ENCODE peak calls at places on chromosomes 13 and 19, in seven cellular contexts. One of them, this sample, is unnamed.
A peak's percentile ranks its signal among the peaks of the same experiment; 100 is the strongest.

GRCh38 chr19:51681286-51681956 is 11.7 kb upstream of the SPACA6 start:
- DNase-seq in psoas muscle: no peak
- DNase-seq in progenitor cell of endocrine pancreas: no peak
- DNase-seq in fibroblast of lung: peak; percentile 45
- DNase-seq in neural crest cell: no peak
- DNase-seq in uterus: no peak
- DNase-seq in Panc1: no peak
- DNase-seq in this sample: no peak

GRCh38 chr13:30737511-30738342 is 2.4 kb downstream of the ALOX5AP start:
- DNase-seq in neural crest cell: no peak
- DNase-seq in Panc1: no peak
- DNase-seq in uterus: no peak
- DNase-seq in fibroblast of lung: no peak
- DNase-seq in progenitor cell of endocrine pancreas: no peak
- DNase-seq in psoas muscle: no peak
- DNase-seq in this sample: no peak

GRCh38 chr13:113653264-113654174 is 4.5 kb downstream of the ATP4B start:
- DNase-seq in fibroblast of lung: no peak
- DNase-seq in neural crest cell: no peak
- DNase-seq in uterus: no peak
- DNase-seq in Panc1: no peak
- DNase-seq in progenitor cell of endocrine pancreas: no peak
- DNase-seq in psoas muscle: no peak
- DNase-seq in this sample: no peak

GRCh38 chr13:71865858-71866172 is 1.2 kb downstream of the DACH1 start:
- DNase-seq in neural crest cell: no peak
- DNase-seq in uterus: peak; percentile 14
- DNase-seq in fibroblast of lung: peak; percentile 23
- DNase-seq in progenitor cell of endocrine pancreas: peak; percentile 14
- DNase-seq in psoas muscle: no peak
- DNase-seq in Panc1: no peak
- DNase-seq in this sample: peak; percentile 24

GRCh38 chr13:40340368-40341085 is 325.9 kb downstream of the FOXO1 start:
- DNase-seq in uterus: no peak
- DNase-seq in progenitor cell of endocrine pancreas: no peak
- DNase-seq in neural crest cell: no peak
- DNase-seq in fibroblast of lung: no peak
- DNase-seq in psoas muscle: no peak
- DNase-seq in Panc1: no peak
- DNase-seq in this sample: no peak

GRCh38 chr13:91546865-91547264 is 148.4 kb downstream of the GPC5 start:
- DNase-seq in neural crest cell: no peak
- DNase-seq in progenitor cell of endocrine pancreas: no peak
- DNase-seq in fibroblast of lung: peak; percentile 34
- DNase-seq in psoas muscle: no peak
- DNase-seq in uterus: no peak
- DNase-seq in Panc1: no peak
- DNase-seq in this sample: no peak

GRCh38 chr13:113005076-113005865 is 36.3 kb downstream of the MCF2L start:
- DNase-seq in progenitor cell of endocrine pancreas: no peak
- DNase-seq in Panc1: no peak
- DNase-seq in fibroblast of lung: no peak
- DNase-seq in psoas muscle: no peak
- DNase-seq in neural crest cell: no peak
- DNase-seq in uterus: no peak
- DNase-seq in this sample: no peak

GRCh38 chr13:78606471-78607408 is 3.4 kb upstream of the POU4F1 start:
- DNase-seq in Panc1: no peak
- DNase-seq in neural crest cell: no peak
- DNase-seq in progenitor cell of endocrine pancreas: no peak
- DNase-seq in uterus: no peak
- DNase-seq in psoas muscle: no peak
- DNase-seq in fibroblast of lung: no peak
- DNase-seq in this sample: no peak

GRCh38 chr19:58033741-58034475 is at the start of gene ZSCAN1:
- DNase-seq in neural crest cell: peak; percentile 73
- DNase-seq in psoas muscle: peak; percentile 77
- DNase-seq in Panc1: no peak
- DNase-seq in progenitor cell of endocrine pancreas: peak; percentile 83
- DNase-seq in uterus: peak; percentile 72
- DNase-seq in fibroblast of lung: peak; percentile 86
- DNase-seq in this sample: peak; percentile 9

GRCh38 chr13:102825921-102826706 is 19.7 kb upstream of the ERCC5 start:
- DNase-seq in psoas muscle: no peak
- DNase-seq in progenitor cell of endocrine pancreas: no peak
- DNase-seq in fibroblast of lung: peak; percentile 90
- DNase-seq in neural crest cell: no peak
- DNase-seq in Panc1: no peak
- DNase-seq in uterus: no peak
- DNase-seq in this sample: no peak

GRCh38 chr19:42816901-42817300 is 51.4 kb upstream of the PSG8 start:
- DNase-seq in progenitor cell of endocrine pancreas: no peak
- DNase-seq in uterus: no peak
- DNase-seq in neural crest cell: no peak
- DNase-seq in Panc1: no peak
- DNase-seq in fibroblast of lung: no peak
- DNase-seq in psoas muscle: no peak
- DNase-seq in this sample: no peak

GRCh38 chr13:73717632-73718031 is 416.6 kb downstream of the KLF12 start:
- DNase-seq in fibroblast of lung: peak; percentile 39
- DNase-seq in psoas muscle: no peak
- DNase-seq in neural crest cell: no peak
- DNase-seq in progenitor cell of endocrine pancreas: no peak
- DNase-seq in Panc1: no peak
- DNase-seq in uterus: no peak
- DNase-seq in this sample: no peak

GRCh38 chr13:21501709-21502108 is 42.6 kb upstream of the ZDHHC20 start:
- DNase-seq in uterus: no peak
- DNase-seq in fibroblast of lung: no peak
- DNase-seq in Panc1: no peak
- DNase-seq in progenitor cell of endocrine pancreas: no peak
- DNase-seq in neural crest cell: no peak
- DNase-seq in psoas muscle: no peak
- DNase-seq in this sample: no peak

GRCh38 chr19:49213791-49214190 is 56.2 kb downstream of the TRPM4 start:
- DNase-seq in psoas muscle: no peak
- DNase-seq in uterus: no peak
- DNase-seq in fibroblast of lung: no peak
- DNase-seq in progenitor cell of endocrine pancreas: no peak
- DNase-seq in Panc1: no peak
- DNase-seq in neural crest cell: no peak
- DNase-seq in this sample: no peak
- TF ChIP-seq CTCF in psoas muscle: no peak
- TF ChIP-seq CTCF in uterus: no peak
- TF ChIP-seq CTCF in fibroblast of lung: no peak
- TF ChIP-seq CTCF in progenitor cell of endocrine pancreas: no peak
- TF ChIP-seq CTCF in Panc1: no peak
- TF ChIP-seq CTCF in neural crest cell: peak; percentile 27
- TF ChIP-seq CTCF in this sample: no peak

DNA sequence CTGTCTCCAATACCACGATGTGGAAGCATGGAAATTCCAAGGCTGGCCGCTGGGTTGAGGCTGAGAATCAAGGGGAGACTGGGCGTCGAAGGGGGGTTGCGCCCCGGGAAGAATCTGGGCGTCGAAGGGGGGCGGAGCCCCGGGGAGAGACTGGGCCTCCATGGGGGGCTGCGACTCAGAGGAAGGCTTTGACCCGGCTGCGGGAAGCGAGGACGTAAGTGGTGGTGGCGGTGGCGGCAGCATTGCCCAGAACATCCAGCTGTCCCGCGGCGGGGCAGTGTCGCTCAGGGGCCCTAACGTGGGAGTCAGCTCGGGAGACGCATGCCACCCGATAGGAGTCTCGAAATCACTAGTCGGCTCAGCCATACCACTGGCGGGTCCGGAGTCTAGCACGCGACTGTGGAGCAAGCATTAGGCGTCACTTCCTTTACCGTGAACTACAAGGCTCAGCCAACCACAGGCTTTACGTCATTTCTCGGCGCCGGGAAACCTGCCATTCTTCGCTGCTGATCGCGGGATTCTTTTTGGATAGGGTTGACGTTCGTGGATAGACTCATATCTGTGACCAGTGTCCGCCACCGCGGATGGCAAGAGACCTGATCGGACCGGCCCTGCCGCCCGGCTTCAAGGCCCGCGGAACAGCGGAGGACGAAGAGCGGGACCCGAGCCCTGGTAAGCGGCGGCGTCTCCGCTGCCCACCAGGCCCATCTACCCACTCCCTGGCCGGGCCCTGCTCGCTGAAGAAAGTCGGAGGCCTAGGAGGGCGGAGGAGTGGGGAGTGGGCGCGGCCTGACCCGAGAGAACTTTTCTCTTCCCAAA is at the start of the genes GPALPP1 and NUFIP1:
- DNase-seq in fibroblast of lung: peak; percentile 95
- DNase-seq in psoas muscle: peak; percentile 94
- DNase-seq in Panc1: peak; percentile 35
- DNase-seq in uterus: peak; percentile 91
- DNase-seq in neural crest cell: peak; percentile 89
- DNase-seq in progenitor cell of endocrine pancreas: peak; percentile 76
- DNase-seq in this sample: peak; percentile 88
- TF ChIP-seq CTCF in fibroblast of lung: no peak
- TF ChIP-seq CTCF in psoas muscle: peak; percentile 15
- TF ChIP-seq CTCF in Panc1: no peak
- TF ChIP-seq CTCF in uterus: no peak
- TF ChIP-seq CTCF in neural crest cell: peak; percentile 20
- TF ChIP-seq CTCF in progenitor cell of endocrine pancreas: no peak
- TF ChIP-seq CTCF in this sample: no peak

DNA sequence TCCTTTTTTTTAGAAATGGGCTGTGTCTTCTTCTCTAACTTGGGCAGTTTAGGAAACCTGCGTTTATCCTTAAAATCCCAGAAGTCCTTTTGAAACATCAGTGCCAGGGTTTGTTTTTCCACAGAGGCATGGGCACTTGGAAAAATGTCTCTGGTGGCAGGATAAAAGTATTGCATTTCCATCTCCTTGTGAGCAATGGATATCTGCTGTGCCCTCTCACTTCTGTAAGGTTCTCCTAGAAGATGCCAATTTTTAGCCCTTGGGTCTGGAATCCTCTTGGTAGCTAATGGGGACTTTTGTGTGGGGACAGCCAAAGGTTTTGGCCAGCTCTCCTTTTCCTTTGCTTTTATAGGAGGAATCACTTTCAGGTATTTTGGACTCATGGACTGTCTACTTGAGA is 21.0 kb downstream of the WDR87 start:
- DNase-seq in neural crest cell: no peak
- DNase-seq in fibroblast of lung: no peak
- DNase-seq in progenitor cell of endocrine pancreas: no peak
- DNase-seq in psoas muscle: no peak
- DNase-seq in Panc1: no peak
- DNase-seq in uterus: no peak
- DNase-seq in this sample: no peak
- TF ChIP-seq CTCF in neural crest cell: no peak
- TF ChIP-seq CTCF in fibroblast of lung: no peak
- TF ChIP-seq CTCF in progenitor cell of endocrine pancreas: peak; percentile 11
- TF ChIP-seq CTCF in psoas muscle: no peak
- TF ChIP-seq CTCF in Panc1: no peak
- TF ChIP-seq CTCF in uterus: no peak
- TF ChIP-seq CTCF in this sample: no peak

GRCh38 chr19:46721269-46722003 is 4.5 kb upstream of the PRKD2 start:
- DNase-seq in uterus: no peak
- DNase-seq in fibroblast of lung: no peak
- DNase-seq in psoas muscle: no peak
- DNase-seq in progenitor cell of endocrine pancreas: no peak
- DNase-seq in Panc1: no peak
- DNase-seq in neural crest cell: no peak
- DNase-seq in this sample: peak; percentile 60
- TF ChIP-seq CTCF in uterus: no peak
- TF ChIP-seq CTCF in fibroblast of lung: no peak
- TF ChIP-seq CTCF in psoas muscle: no peak
- TF ChIP-seq CTCF in progenitor cell of endocrine pancreas: peak; percentile 30
- TF ChIP-seq CTCF in Panc1: no peak
- TF ChIP-seq CTCF in neural crest cell: peak; percentile 29
- TF ChIP-seq CTCF in this sample: peak; percentile 29

GRCh38 chr13:34347784-34348573 is 530.0 kb downstream of the RFC3 start:
- DNase-seq in Panc1: no peak
- DNase-seq in neural crest cell: no peak
- DNase-seq in uterus: no peak
- DNase-seq in fibroblast of lung: no peak
- DNase-seq in psoas muscle: no peak
- DNase-seq in progenitor cell of endocrine pancreas: no peak
- DNase-seq in this sample: no peak
- TF ChIP-seq CTCF in Panc1: no peak
- TF ChIP-seq CTCF in neural crest cell: no peak
- TF ChIP-seq CTCF in uterus: no peak
- TF ChIP-seq CTCF in fibroblast of lung: no peak
- TF ChIP-seq CTCF in psoas muscle: no peak
- TF ChIP-seq CTCF in progenitor cell of endocrine pancreas: no peak
- TF ChIP-seq CTCF in this sample: no peak

GRCh38 chr13:84460989-84461388 is 578.7 kb upstream of the SLITRK1 start:
- DNase-seq in fibroblast of lung: no peak
- DNase-seq in uterus: no peak
- DNase-seq in neural crest cell: no peak
- DNase-seq in Panc1: no peak
- DNase-seq in psoas muscle: no peak
- DNase-seq in progenitor cell of endocrine pancreas: no peak
- DNase-seq in this sample: no peak

GRCh38 chr13:84455143-84455905 is 573.0 kb upstream of the SLITRK1 start:
- DNase-seq in Panc1: no peak
- DNase-seq in uterus: no peak
- DNase-seq in neural crest cell: no peak
- DNase-seq in fibroblast of lung: no peak
- DNase-seq in progenitor cell of endocrine pancreas: no peak
- DNase-seq in psoas muscle: no peak
- DNase-seq in this sample: no peak
- TF ChIP-seq CTCF in Panc1: no peak
- TF ChIP-seq CTCF in uterus: no peak
- TF ChIP-seq CTCF in neural crest cell: peak; percentile 15
- TF ChIP-seq CTCF in fibroblast of lung: no peak
- TF ChIP-seq CTCF in progenitor cell of endocrine pancreas: no peak
- TF ChIP-seq CTCF in psoas muscle: no peak
- TF ChIP-seq CTCF in this sample: no peak

GRCh38 chr19:13846533-13847032 is 30.4 kb upstream of the NANOS3 start:
- DNase-seq in neural crest cell: peak; percentile 67
- DNase-seq in Panc1: no peak
- DNase-seq in psoas muscle: peak; percentile 89
- DNase-seq in uterus: peak; percentile 80
- DNase-seq in progenitor cell of endocrine pancreas: peak; percentile 74
- DNase-seq in fibroblast of lung: peak; percentile 89
- DNase-seq in this sample: peak; percentile 87

GRCh38 chr19:13849277-13849676 is 27.7 kb upstream of the NANOS3 start:
- DNase-seq in Panc1: no peak
- DNase-seq in psoas muscle: no peak
- DNase-seq in neural crest cell: no peak
- DNase-seq in fibroblast of lung: no peak
- DNase-seq in progenitor cell of endocrine pancreas: no peak
- DNase-seq in uterus: no peak
- DNase-seq in this sample: no peak

GRCh38 chr19:13847033-13847899 is 29.7 kb upstream of the NANOS3 start:
- DNase-seq in uterus: peak; percentile 95
- DNase-seq in Panc1: no peak
- DNase-seq in progenitor cell of endocrine pancreas: peak; percentile 78
- DNase-seq in neural crest cell: peak; percentile 80
- DNase-seq in fibroblast of lung: peak; percentile 94
- DNase-seq in psoas muscle: peak; percentile 97
- DNase-seq in this sample: peak; percentile 91

GRCh38 chr19:13848811-13849241 is 28.1 kb upstream of the NANOS3 start:
- DNase-seq in progenitor cell of endocrine pancreas: no peak
- DNase-seq in psoas muscle: no peak
- DNase-seq in uterus: no peak
- DNase-seq in fibroblast of lung: no peak
- DNase-seq in Panc1: no peak
- DNase-seq in neural crest cell: no peak
- DNase-seq in this sample: no peak

GRCh38 chr19:13847900-13848677 is 28.8 kb upstream of the NANOS3 start:
- DNase-seq in Panc1: no peak
- DNase-seq in neural crest cell: no peak
- DNase-seq in uterus: no peak
- DNase-seq in psoas muscle: no peak
- DNase-seq in fibroblast of lung: no peak
- DNase-seq in progenitor cell of endocrine pancreas: no peak
- DNase-seq in this sample: no peak
- TF ChIP-seq CTCF in Panc1: no peak
- TF ChIP-seq CTCF in neural crest cell: peak; percentile 3
- TF ChIP-seq CTCF in uterus: no peak
- TF ChIP-seq CTCF in psoas muscle: no peak
- TF ChIP-seq CTCF in fibroblast of lung: no peak
- TF ChIP-seq CTCF in progenitor cell of endocrine pancreas: no peak
- TF ChIP-seq CTCF in this sample: no peak

This sample was measured in endothelial cell.